ENCODE peak calls at places on chromosomes 4 and X, in six cellular contexts. V is GM04504, O is BJ, N is HFF-Myc, C is coronary artery, J is fibroblast of lung. Y is an unnamed sample.

GRCh38 chrX:37060999-37061398 is 52.8 kb downstream of the FAM47C start:
- DNase-seq in J (peak), C (no peak), N (no peak), O (no peak), V (peak), Y (peak)

GRCh38 chr4:57159866-57160265 is 49.7 kb upstream of the IGFBP7 start:
- DNase-seq in N (no peak), J (no peak), C (no peak), V (no peak), O (no peak), Y (no peak)

GRCh38 chr4:4361883-4362282 is 25.0 kb upstream of the NSG1 start:
- DNase-seq in C (no peak), J (no peak), V (no peak), N (no peak), O (no peak), Y (no peak)

GRCh38 chr4:87506974-87507701 is 22.0 kb downstream of the SPARCL1 start:
- DNase-seq in N (no peak), J (peak), C (no peak), O (peak), V (peak), Y (no peak)

GRCh38 chr4:114226968-114227760 is 247.7 kb upstream of the ARSJ start:
- DNase-seq in C (no peak), V (no peak), J (peak), O (no peak), N (no peak), Y (no peak)

GRCh38 chr4:167873536-167873935 is 218.8 kb upstream of the ANXA10 start:
- DNase-seq in C (no peak), J (no peak), N (no peak), V (no peak), O (no peak), Y (no peak)

GRCh38 chrX:43423876-43424275 is 232.2 kb upstream of the MAOA start:
- DNase-seq in O (no peak), C (no peak), N (no peak), V (no peak), J (no peak), Y (no peak)

GRCh38 chrX:12771445-12772069 is 19.7 kb upstream of the PRPS2 start:
- DNase-seq in O (no peak), V (no peak), J (peak), C (no peak), N (peak), Y (no peak)

GRCh38 chr4:21769404-21770147 is 179.0 kb downstream of the KCNIP4 start:
- DNase-seq in O (no peak), N (no peak), J (peak), V (no peak), C (no peak), Y (no peak)

GRCh38 chrX:153869473-153870287 is 16.3 kb downstream of the L1CAM start:
- DNase-seq in C (no peak), N (no peak), O (no peak), J (no peak), V (no peak), Y (no peak)

GRCh38 chr4:86848136-86848535 is 1.0 kb downstream of the SLC10A6 start:
- DNase-seq in O (peak), N (no peak), V (no peak), J (no peak), C (no peak), Y (no peak)

GRCh38 chrX:13087322-13088154 is 43.1 kb upstream of the FAM9C start:
- DNase-seq in V (no peak), N (no peak), C (no peak), O (no peak), J (no peak), Y (no peak)

GRCh38 chrX:39296472-39296871 is 495.2 kb downstream of the MID1IP1 start:
- DNase-seq in J (no peak), N (no peak), C (no peak), V (no peak), O (no peak), Y (no peak)

GRCh38 chrX:31480696-31481095 is 408.9 kb upstream of the FTHL17 start:
- DNase-seq in O (no peak), V (no peak), N (no peak), C (no peak), J (no peak), Y (no peak)

Y was measured in Panc1.